ENCODE peak calls at places on chromosomes 7 and 10, in four cellular contexts. U, S, P and T are unnamed samples.

GRCh38 chr10:130932326-130933007 is 379.1 kb downstream of the TCERG1L start:
- DNase-seq in P (no peak), S (no peak), U (no peak), T (no peak)

GRCh38 chr7:101595246-101595645 is 33.9 kb downstream of the MYL10 start:
- DNase-seq in S (no peak), P (no peak), U (no peak), T (no peak)

GRCh38 chr10:99292159-99292558 is 37.0 kb upstream of the CNNM1 start:
- DNase-seq in S (no peak), U (no peak), P (no peak), T (no peak)

GRCh38 chr10:119770928-119771327 is 45.1 kb downstream of the INPP5F start:
- DNase-seq in S (no peak), U (no peak), P (no peak), T (no peak)

GRCh38 chr7:2261611-2262010 is 19.6 kb downstream of the NUDT1 start:
- DNase-seq in S (no peak), U (no peak), P (no peak), T (no peak)

GRCh38 chr10:121553455-121553854 is 44.8 kb downstream of the FGFR2 start:
- DNase-seq in P (peak), U (no peak), S (no peak), T (no peak)

GRCh38 chr10:97850446-97850845 is 803 bp downstream of the GOLGA7B start:
- DNase-seq in S (no peak), U (no peak), P (no peak), T (no peak)

GRCh38 chr10:67837519-67838314 is at the start of gene DNAJC12:
- DNase-seq in U (no peak), S (peak), P (peak), T (peak)

GRCh38 chr10:80458263-80458625 is 4.1 kb downstream of the TSPAN14 start:
- DNase-seq in P (no peak), U (no peak), S (no peak), T (no peak)
- H3K27ac ChIP-seq in P (no peak), U (no peak), S (peak), T (peak)

GRCh38 chr7:22586101-22586805 is 86.3 kb upstream of the STEAP1B start:
- DNase-seq in P (no peak), S (no peak), U (no peak), T (no peak)
- TF ChIP-seq POLR2AphosphoS5 in P (no peak), S (no peak), U (no peak), T (no peak)

GRCh38 chr10:37976880-37977203 is 395 bp upstream of the ZNF25 start:
- DNase-seq in S (no peak), U (no peak), P (no peak), T (no peak)

GRCh38 chr10:37976091-37976879 is at the start of gene ZNF25:
- DNase-seq in P (peak), S (peak), U (peak), T (peak)

GRCh38 chr10:37972396-37972795 is 4.1 kb downstream of the ZNF25 start:
- DNase-seq in U (no peak), P (no peak), S (no peak), T (no peak)

GRCh38 chr10:37975407-37975991 is 948 bp downstream of the ZNF25 start:
- DNase-seq in U (no peak), P (no peak), S (no peak), T (no peak)
- TF ChIP-seq TCF7L2 in U (no peak), P (no peak), S (no peak), T (no peak)

GRCh38 chr7:105992888-105993287 is 29.8 kb downstream of the CDHR3 start:
- DNase-seq in U (no peak), S (no peak), P (no peak), T (no peak)

GRCh38 chr7:105990141-105990540 is 27.1 kb downstream of the CDHR3 start:
- DNase-seq in U (no peak), P (no peak), S (no peak), T (no peak)

GRCh38 chr7:105989686-105990085 is 26.6 kb downstream of the CDHR3 start:
- DNase-seq in S (no peak), P (no peak), U (no peak), T (no peak)

GRCh38 chr7:105988277-105988676 is 25.2 kb downstream of the CDHR3 start:
- DNase-seq in U (no peak), S (no peak), P (no peak), T (no peak)

GRCh38 chr7:105990726-105991465 is 27.8 kb downstream of the CDHR3 start:
- DNase-seq in S (peak), U (no peak), P (no peak), T (no peak)
- H3K27ac ChIP-seq in S (no peak), U (no peak), P (no peak), T (no peak)

GRCh38 chr7:64893401-64893800 is 9.7 kb upstream of the ZNF273 start:
- DNase-seq in P (no peak), S (peak), U (no peak), T (no peak)

GRCh38 chr7:64890761-64891666 is 12.1 kb upstream of the ZNF273 start:
- DNase-seq in U (no peak), S (peak), P (no peak), T (no peak)

GRCh38 chr7:64892666-64893269 is 10.3 kb upstream of the ZNF273 start:
- DNase-seq in U (no peak), S (peak), P (no peak), T (no peak)

GRCh38 chr7:64889686-64890162 is 13.3 kb upstream of the ZNF273 start:
- DNase-seq in P (no peak), S (no peak), U (no peak), T (no peak)

GRCh38 chr7:64892116-64892515 is 11.0 kb upstream of the ZNF273 start:
- DNase-seq in S (no peak), P (no peak), U (no peak), T (no peak)
- TF ChIP-seq POLR2AphosphoS5 in S (no peak), P (no peak), U (no peak), T (no peak)

GRCh38 chr10:118276203-118276602 is 65.9 kb downstream of the FAM204A start:
- DNase-seq in P (no peak), U (no peak), S (no peak), T (no peak)

GRCh38 chr10:118273662-118274061 is 68.5 kb downstream of the FAM204A start:
- DNase-seq in U (no peak), P (no peak), S (no peak), T (no peak)

GRCh38 chr10:118276727-118277126 is 65.4 kb downstream of the FAM204A start:
- DNase-seq in S (no peak), P (no peak), U (no peak), T (no peak)

GRCh38 chr10:118277871-118278270 is 64.3 kb downstream of the FAM204A start:
- DNase-seq in U (no peak), S (no peak), P (no peak), T (no peak)

GRCh38 chr10:118272090-118272775 is 69.9 kb downstream of the FAM204A start:
- DNase-seq in P (no peak), S (no peak), U (no peak), T (no peak)
- TF ChIP-seq TCF7L2 in P (no peak), S (no peak), U (no peak), T (no peak)